ENCODE peak calls at places on chromosome 5, in six cellular contexts. P is GM12878, W is AG09309, Q is keratinocyte, B is AG10803, S is cardiac muscle cell. V is an unnamed sample.

GRCh38 chr5:159616967-159617366 is 286.7 kb upstream of the IL12B start:
- DNase-seq in P (no peak), Q (peak; percentile 17), B (peak; percentile 76), W (peak; percentile 34), S (no peak), V (peak; percentile 54)

GRCh38 chr5:141716468-141716867 is 34.4 kb upstream of the ARAP3 start:
- DNase-seq in P (no peak), W (no peak), S (no peak), Q (no peak), B (no peak), V (no peak)

GRCh38 chr5:176819476-176819875 is 9.1 kb downstream of the UNC5A start:
- DNase-seq in B (no peak), S (no peak), W (no peak), Q (no peak), P (no peak), V (no peak)

GRCh38 chr5:43497311-43498104 is 13.8 kb upstream of the TMEM267 start:
- DNase-seq in Q (no peak), B (no peak), P (no peak), S (no peak), W (no peak), V (no peak)

GRCh38 chr5:75089137-75089536 is 36.8 kb upstream of the GCNT4 start:
- DNase-seq in Q (peak; percentile 35), W (no peak), S (no peak), B (no peak), P (no peak), V (no peak)

GRCh38 chr5:149254506-149254905 is 17.2 kb upstream of the AFAP1L1 start:
- DNase-seq in W (no peak), P (no peak), S (peak; percentile 71), Q (no peak), B (peak; percentile 33), V (peak; percentile 30)

GRCh38 chr5:140038373-140038957 is 4.6 kb downstream of the NRG2 start:
- DNase-seq in S (peak; percentile 53), Q (no peak), P (no peak), W (no peak), B (peak; percentile 22), V (peak; percentile 70)

GRCh38 chr5:96120120-96120519 is 158.5 kb upstream of the ELL2 start:
- DNase-seq in B (no peak), S (no peak), W (no peak), Q (no peak), P (no peak), V (no peak)

GRCh38 chr5:135386886-135387628 is 12.0 kb downstream of the MACROH2A1 start:
- DNase-seq in B (peak; percentile 94), S (no peak), P (no peak), Q (peak; percentile 83), W (peak; percentile 82), V (peak; percentile 87)

DNA sequence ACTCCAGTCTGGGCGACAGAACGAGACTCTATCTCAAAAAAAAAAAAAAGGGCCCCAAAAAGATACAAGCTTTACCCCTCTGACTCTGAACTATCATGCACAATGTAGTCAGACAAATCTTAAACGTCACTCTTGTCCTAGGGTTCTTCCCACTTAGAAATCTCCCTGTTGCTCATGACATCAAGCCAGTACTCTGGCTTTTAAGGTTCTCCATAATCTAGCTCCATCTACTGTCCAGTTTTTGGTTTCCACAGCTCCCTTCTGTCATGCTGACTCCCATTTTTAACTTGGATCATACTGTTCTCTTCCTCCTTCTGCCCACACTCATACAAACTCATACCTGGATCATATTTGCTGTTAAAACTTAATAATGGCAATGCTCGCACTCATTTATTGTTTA is 156.7 kb upstream of the TLX3 start:
- DNase-seq in Q (no peak), S (no peak), P (no peak), W (peak; percentile 7), B (peak; percentile 31), V (peak; percentile 20)
- TF ChIP-seq CTCF in Q (no peak), S (peak; percentile 26), P (no peak), W (peak; percentile 45), B (peak; percentile 50), V (peak; percentile 39)

GRCh38 chr5:81513468-81513867 is 119.5 kb upstream of the ACOT12 start:
- DNase-seq in S (no peak), P (no peak), Q (no peak), B (no peak), W (no peak), V (no peak)

GRCh38 chr5:81517462-81517861 is 123.5 kb upstream of the ACOT12 start:
- DNase-seq in Q (no peak), B (peak; percentile 3), W (no peak), S (no peak), P (no peak), V (no peak)

GRCh38 chr5:81519217-81519905 is 125.4 kb upstream of the ACOT12 start:
- DNase-seq in W (no peak), B (no peak), P (no peak), S (no peak), Q (no peak), V (no peak)

DNA sequence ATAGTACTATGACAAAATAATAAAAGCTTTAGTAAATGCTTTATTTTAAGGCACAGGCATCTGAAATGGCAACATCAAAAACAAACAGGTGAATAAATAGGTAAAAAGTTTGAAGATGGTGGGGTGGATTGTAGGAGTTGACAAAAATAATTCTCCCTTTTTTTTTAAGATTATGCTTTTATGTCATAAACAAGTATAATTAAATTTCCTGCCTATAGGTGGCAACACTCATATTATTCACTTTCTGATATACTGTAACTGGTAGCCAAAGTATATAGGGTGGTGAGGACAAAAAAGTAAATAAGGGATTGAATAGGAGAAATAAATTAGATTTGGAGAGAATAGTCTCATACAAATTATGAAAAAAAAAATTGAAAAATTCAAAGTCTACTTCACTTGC is 120.0 kb upstream of the ACOT12 start:
- DNase-seq in P (no peak), W (no peak), S (no peak), B (peak; percentile 10), Q (no peak), V (peak; percentile 26)
- TF ChIP-seq CTCF in P (no peak), W (peak; percentile 7), S (peak; percentile 26), B (peak; percentile 40), Q (no peak), V (peak; percentile 28)

GRCh38 chr5:154770111-154770510 is 14.9 kb downstream of the LARP1 start:
- DNase-seq in S (no peak), W (no peak), P (no peak), Q (no peak), B (no peak), V (no peak)

GRCh38 chr5:154773314-154773713 is 18.1 kb downstream of the LARP1 start:
- DNase-seq in W (no peak), B (no peak), P (no peak), S (no peak), Q (no peak), V (no peak)

GRCh38 chr5:154768207-154768606 is 13.0 kb downstream of the LARP1 start:
- DNase-seq in W (no peak), B (no peak), Q (no peak), S (no peak), P (no peak), V (no peak)

GRCh38 chr5:154767537-154767936 is 12.4 kb downstream of the LARP1 start:
- DNase-seq in B (peak; percentile 32), W (no peak), Q (no peak), S (no peak), P (no peak), V (no peak)

GRCh38 chr5:154771383-154771901 is 16.3 kb downstream of the LARP1 start:
- DNase-seq in Q (no peak), P (no peak), W (peak; percentile 61), S (peak; percentile 11), B (peak; percentile 90), V (peak; percentile 91)
- TF ChIP-seq CTCF in Q (no peak), P (no peak), W (peak; percentile 5), S (peak; percentile 27), B (peak; percentile 27), V (peak; percentile 20)

GRCh38 chr5:73480500-73480899 is 17.7 kb upstream of the BTF3 start:
- DNase-seq in S (no peak), P (no peak), Q (no peak), W (no peak), B (no peak), V (no peak)
- TF ChIP-seq CTCF in S (no peak), P (no peak), Q (no peak), W (no peak), B (no peak), V (no peak)

V was measured in astrocyte of the spinal cord.